ENCODE peak calls at places on chromosomes 1 and 21, in five cellular contexts. J, S, I, X and N are unnamed samples.

GRCh38 chr1:41109316-41110263 is 88.1 kb upstream of the SLFNL1 start:
- DNase-seq in X (peak), J (peak), S (peak), I (peak), N (no peak)

GRCh38 chr1:43299101-43299500 is 1.7 kb upstream of the TIE1 start:
- DNase-seq in I (no peak), X (no peak), J (no peak), S (no peak), N (no peak)

GRCh38 chr1:53371851-53372250 is 44.0 kb upstream of the LRP8 start:
- DNase-seq in I (no peak), X (no peak), S (no peak), J (no peak), N (no peak)

GRCh38 chr1:76336951-76337371 is 262.4 kb downstream of the ST6GALNAC3 start:
- DNase-seq in X (peak), S (no peak), J (peak), I (peak), N (no peak)

GRCh38 chr1:180586671-180587155 is 27.9 kb downstream of the OVAAL start:
- DNase-seq in S (peak), X (peak), I (peak), J (peak), N (no peak)

GRCh38 chr1:32533792-32534327 is 5.4 kb upstream of the ZBTB8A start:
- DNase-seq in X (no peak), J (peak), S (no peak), I (no peak), N (no peak)

GRCh38 chr21:36696640-36697472 is 2.1 kb upstream of the SIM2 start:
- DNase-seq in I (no peak), S (no peak), J (no peak), X (peak), N (no peak)

GRCh38 chr1:40897499-40897898 is 35.3 kb upstream of the CITED4 start:
- DNase-seq in J (peak), S (peak), X (peak), I (peak), N (no peak)

GRCh38 chr1:189597083-189597482 is 880.6 kb downstream of the BRINP3 start:
- DNase-seq in I (no peak), X (no peak), J (no peak), S (peak), N (no peak)

GRCh38 chr1:27122652-27123051 is 32.3 kb downstream of the SLC9A1 start:
- DNase-seq in S (peak), X (peak), J (peak), I (peak), N (no peak)

GRCh38 chr1:15214507-15214906 is 32.5 kb upstream of the FHAD1 start:
- DNase-seq in S (no peak), X (peak), I (peak), J (peak), N (no peak)

GRCh38 chr1:74504125-74505065 is 8.0 kb downstream of the LRRC53 start:
- DNase-seq in J (peak), S (peak), X (peak), I (peak), N (peak)

GRCh38 chr1:56953386-56953785 is 12.4 kb downstream of the C8B start:
- DNase-seq in I (no peak), X (no peak), S (no peak), J (no peak), N (no peak)

GRCh38 chr1:151510614-151510956 is 602 bp upstream of the CGN start:
- DNase-seq in X (no peak), J (no peak), I (no peak), S (no peak), N (no peak)

GRCh38 chr1:11919621-11920020 is 6.6 kb downstream of the KIAA2013 start:
- DNase-seq in X (no peak), S (no peak), J (no peak), I (no peak), N (no peak)

GRCh38 chr1:181161170-181161870 is 72.8 kb downstream of the IER5 start:
- DNase-seq in J (no peak), X (peak), S (no peak), I (no peak), N (no peak)

GRCh38 chr1:178530037-178530402 is 17.1 kb downstream of the TEX35 start:
- DNase-seq in X (peak), I (peak), J (peak), S (peak), N (no peak)

GRCh38 chr1:80155371-80155770 is 1148.8 kb upstream of the ADGRL4 start:
- DNase-seq in X (peak), S (peak), J (no peak), I (no peak), N (no peak)

GRCh38 chr1:2278591-2279209 is 50.6 kb downstream of the SKI start:
- DNase-seq in X (no peak), J (no peak), I (no peak), S (no peak), N (no peak)

GRCh38 chr1:238451781-238452310 is 561.1 kb upstream of the ZP4 start:
- DNase-seq in S (no peak), J (no peak), X (no peak), I (no peak), N (no peak)

GRCh38 chr1:54246097-54246721 is 46.2 kb downstream of the MRPL37 start:
- DNase-seq in X (no peak), I (no peak), J (no peak), S (no peak), N (no peak)

GRCh38 chr1:207493212-207493611 is 2.7 kb upstream of the CR1 start:
- DNase-seq in I (no peak), J (no peak), S (no peak), X (no peak), N (no peak)

GRCh38 chr21:33236799-33237198 is 7.1 kb downstream of the IFNAR2 start:
- DNase-seq in S (no peak), I (no peak), X (no peak), J (peak), N (no peak)

GRCh38 chr1:25688390-25689119 is 72.0 kb downstream of the MAN1C1 start:
- DNase-seq in X (peak), I (peak), S (no peak), J (peak), N (no peak)

GRCh38 chr1:205917466-205918248 is 25.6 kb downstream of the SLC26A9 start:
- DNase-seq in J (peak), S (no peak), I (no peak), X (no peak), N (no peak)

GRCh38 chr1:1943834-1944570 is 24.9 kb upstream of the TMEM52 start:
- DNase-seq in J (peak), X (no peak), I (peak), S (peak), N (peak)

GRCh38 chr1:2956571-2956970 is 64.7 kb upstream of the ACTRT2 start:
- DNase-seq in J (no peak), X (no peak), S (no peak), I (no peak), N (no peak)

GRCh38 chr1:232389744-232390143 is 240.2 kb downstream of the SIPA1L2 start:
- DNase-seq in J (no peak), S (no peak), I (no peak), X (no peak), N (no peak)

GRCh38 chr1:177525176-177525575 is 354.4 kb downstream of the BRINP2 start:
- DNase-seq in S (no peak), I (no peak), J (no peak), X (no peak), N (no peak)

GRCh38 chr1:218273757-218274505 is 11.2 kb upstream of the RRP15 start:
- DNase-seq in S (no peak), J (no peak), I (no peak), X (no peak), N (no peak)

GRCh38 chr1:18950415-18951026 is 6.0 kb downstream of the IFFO2 start:
- DNase-seq in I (no peak), J (no peak), S (no peak), X (no peak), N (peak)

GRCh38 chr1:52836035-52836434 is 6.5 kb upstream of the ZYG11A start:
- DNase-seq in X (no peak), S (no peak), J (no peak), I (no peak), N (no peak)

GRCh38 chr1:2276803-2277580 is 48.9 kb downstream of the SKI start:
- DNase-seq in S (no peak), X (peak), J (peak), I (peak), N (no peak)

DNA sequence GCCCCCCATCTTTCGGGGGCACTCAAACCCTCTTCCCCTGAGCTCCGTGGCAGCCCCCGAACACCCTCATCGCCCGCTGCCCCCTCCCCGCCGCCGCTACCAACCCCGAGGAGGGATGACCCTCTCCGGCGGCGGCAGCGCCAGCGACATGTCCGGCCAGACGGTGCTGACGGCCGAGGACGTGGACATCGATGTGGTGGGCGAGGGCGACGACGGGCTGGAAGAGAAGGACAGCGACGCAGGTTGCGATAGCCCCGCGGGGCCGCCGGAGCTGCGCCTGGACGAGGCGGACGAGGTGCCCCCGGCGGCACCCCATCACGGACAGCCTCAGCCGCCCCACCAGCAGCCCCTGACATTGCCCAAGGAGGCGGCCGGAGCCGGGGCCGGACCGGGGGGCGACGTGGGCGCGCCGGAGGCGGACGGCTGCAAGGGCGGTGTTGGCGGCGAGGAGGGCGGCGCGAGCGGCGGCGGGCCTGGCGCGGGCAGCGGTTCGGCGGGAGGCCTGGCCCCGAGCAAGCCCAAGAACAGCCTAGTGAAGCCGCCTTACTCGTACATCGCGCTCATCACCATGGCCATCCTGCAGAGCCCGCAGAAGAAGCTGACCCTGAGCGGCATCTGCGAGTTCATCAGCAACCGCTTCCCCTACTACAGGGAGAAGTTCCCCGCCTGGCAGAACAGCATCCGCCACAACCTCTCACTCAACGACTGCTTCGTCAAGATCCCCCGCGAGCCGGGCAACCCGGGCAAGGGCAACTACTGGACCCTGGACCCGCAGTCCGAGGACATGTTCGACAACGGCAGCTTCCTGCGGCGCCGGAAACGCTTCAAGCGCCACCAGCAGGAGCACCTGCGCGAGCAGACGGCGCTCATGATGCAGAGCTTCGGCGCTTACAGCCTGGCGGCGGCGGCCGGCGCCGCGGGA is 838 bp downstream of the FOXD3 start:
- DNase-seq in X (no peak), J (no peak), I (peak), S (peak), N (peak)
- TF ChIP-seq CTCF in X (no peak), J (no peak), I (no peak), S (peak), N (peak)

GRCh38 chr1:8717148-8717547 is 100.3 kb downstream of the RERE start:
- DNase-seq in S (no peak), J (no peak), X (no peak), I (no peak), N (no peak)

GRCh38 chr1:8716238-8716637 is 101.2 kb downstream of the RERE start:
- DNase-seq in S (no peak), X (no peak), J (no peak), I (no peak), N (no peak)

GRCh38 chr1:8721681-8722324 is 95.6 kb downstream of the RERE start:
- DNase-seq in S (no peak), X (no peak), I (no peak), J (no peak), N (no peak)

GRCh38 chr1:8720347-8720746 is 97.1 kb downstream of the RERE start:
- DNase-seq in X (no peak), I (no peak), S (no peak), J (no peak), N (no peak)

DNA sequence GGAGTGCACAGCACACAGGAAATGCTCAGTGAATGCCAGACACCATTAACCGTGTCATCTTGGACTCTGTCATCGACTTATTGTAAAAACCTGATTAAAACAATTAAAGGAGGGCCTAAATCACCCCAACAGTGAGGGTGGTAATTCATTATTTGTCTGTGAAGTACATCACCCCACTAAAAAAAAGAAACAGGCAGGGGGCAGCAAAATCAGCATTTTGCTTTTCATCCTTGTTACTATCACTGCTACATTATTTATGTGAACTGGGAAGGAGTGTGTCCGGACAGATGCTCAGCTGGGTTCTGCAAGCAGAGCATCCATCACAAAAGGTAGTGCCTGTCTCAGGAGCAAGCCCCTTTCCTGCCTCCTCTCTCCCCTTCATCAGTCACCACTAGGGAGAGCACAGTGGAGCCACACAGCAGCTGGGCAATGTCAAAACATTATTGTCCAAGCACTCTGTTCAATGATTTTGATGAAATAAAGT is 98.5 kb downstream of the RERE start:
- DNase-seq in J (peak), X (no peak), S (no peak), I (no peak), N (no peak)
- TF ChIP-seq CTCF in J (peak), X (peak), S (peak), I (peak), N (peak)

DNA sequence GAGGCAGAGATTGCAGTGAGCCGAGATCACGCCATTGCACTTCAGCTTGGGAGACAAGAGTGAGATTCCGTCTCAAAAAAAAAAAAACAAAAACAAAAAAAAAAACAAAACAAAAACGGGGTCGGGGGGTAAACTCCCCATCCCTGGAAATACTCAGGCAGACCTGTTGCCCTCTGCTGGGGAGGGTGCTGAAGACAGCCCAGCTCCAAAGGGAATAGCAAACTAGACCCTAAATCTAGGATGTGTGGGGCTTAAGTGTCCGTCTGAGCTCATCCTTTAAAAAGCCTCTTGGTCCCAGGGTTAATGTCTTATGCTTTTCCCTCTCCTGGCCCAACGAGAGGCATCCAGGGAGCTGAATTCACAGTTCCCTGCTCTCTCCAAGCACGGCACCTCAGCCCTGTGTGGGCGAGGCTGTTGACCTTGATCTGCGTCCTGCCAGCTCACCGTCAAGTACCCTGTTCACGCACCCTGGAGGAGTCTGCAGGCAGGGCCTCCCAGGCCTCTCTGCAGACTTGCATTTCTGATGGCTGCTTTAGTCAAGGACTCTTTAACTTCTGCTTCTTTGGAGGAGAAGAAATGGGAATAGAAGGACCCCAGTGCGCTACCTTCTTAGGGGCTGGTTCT is 22.3 kb downstream of the KCND3 start:
- DNase-seq in X (no peak), J (no peak), S (no peak), I (no peak), N (no peak)
- TF ChIP-seq CTCF in X (no peak), J (no peak), S (no peak), I (no peak), N (no peak)

DNA sequence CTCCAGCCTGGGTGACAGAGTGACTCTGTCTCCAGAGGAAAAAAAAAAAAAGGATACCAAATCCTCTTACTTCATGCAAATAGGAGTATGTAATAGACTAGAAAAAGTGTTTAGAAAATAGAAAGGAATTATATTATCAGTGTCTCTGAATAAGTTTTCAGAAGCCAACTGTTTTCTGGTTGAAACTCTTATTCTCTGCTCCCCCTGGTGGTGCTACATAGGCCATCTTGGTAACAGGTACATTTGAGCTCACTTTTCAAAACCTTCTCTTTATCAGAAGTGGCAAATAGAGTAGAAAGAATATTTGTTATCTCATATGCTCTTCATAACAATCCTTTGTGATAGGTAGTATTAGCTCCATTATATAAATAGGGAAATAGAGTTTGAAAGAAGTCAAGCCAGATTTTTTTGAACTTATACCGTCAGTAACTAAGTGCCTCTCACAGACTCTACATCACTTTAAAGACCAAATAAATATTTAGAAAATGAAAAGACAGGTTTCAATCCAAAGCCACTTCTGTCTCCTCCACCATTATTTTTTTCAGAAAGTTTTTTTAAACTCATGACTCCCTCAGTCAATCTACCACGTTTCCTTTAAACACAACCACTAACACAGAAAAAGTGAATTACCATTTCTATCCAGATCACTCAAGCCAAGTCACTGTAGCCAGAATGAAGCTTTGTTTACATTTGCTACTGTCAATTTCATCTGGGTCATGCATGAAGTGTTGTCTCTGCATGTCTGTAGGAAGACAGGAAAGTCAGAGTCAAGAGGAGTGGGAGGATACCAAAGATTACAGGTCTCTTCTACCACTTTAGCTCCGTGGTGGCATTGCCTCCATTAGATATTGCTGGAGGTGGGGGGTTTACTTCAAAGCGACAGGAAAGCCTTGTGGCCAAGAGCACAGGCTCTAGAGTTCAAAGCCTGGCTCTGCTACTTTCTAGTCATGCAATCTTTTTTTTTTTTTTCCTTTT is 45.6 kb downstream of the IL23R start:
- DNase-seq in S (peak), X (peak), I (peak), J (peak), N (no peak)
- TF ChIP-seq CTCF in S (peak), X (peak), I (peak), J (peak), N (peak)

GRCh38 chr1:210024996-210025395 is 87.0 kb downstream of the SYT14 start:
- DNase-seq in I (no peak), X (no peak), J (no peak), S (no peak), N (no peak)
- TF ChIP-seq CTCF in I (no peak), X (no peak), J (no peak), S (no peak), N (no peak)

GRCh38 chr1:242523968-242524570 is 428 bp downstream of the PLD5 start:
- DNase-seq in S (peak), X (no peak), I (peak), J (no peak), N (peak)
- TF ChIP-seq CTCF in S (peak), X (no peak), I (no peak), J (no peak), N (no peak)

GRCh38 chr1:241186716-241187115 is 170.3 kb downstream of the RGS7 start:
- DNase-seq in I (no peak), X (no peak), J (no peak), S (no peak), N (no peak)
- TF ChIP-seq CTCF in I (no peak), X (no peak), J (no peak), S (no peak), N (no peak)

GRCh38 chr1:202160377-202160940 is at the start of gene PTPN7:
- DNase-seq in S (no peak), X (no peak), J (no peak), I (no peak), N (peak)
- TF ChIP-seq CTCF in S (no peak), X (no peak), J (no peak), I (no peak), N (peak)